ENCODE peak calls at places on chromosomes 3 and 15, in four cellular contexts. One of them, this sample, is unnamed.

GRCh38 chr3:180049391-180049790 is 12.7 kb upstream of the PEX5L start:
- DNase-seq in BJ: no peak
- DNase-seq in HFF-Myc: no peak
- DNase-seq in pancreas: peak
- DNase-seq in this sample: no peak

GRCh38 chr3:66138336-66139234 is 82.2 kb upstream of the SLC25A26 start:
- DNase-seq in BJ: no peak
- DNase-seq in HFF-Myc: peak
- DNase-seq in pancreas: peak
- DNase-seq in this sample: no peak

GRCh38 chr15:31338318-31338878 is 11.8 kb downstream of the KLF13 start:
- DNase-seq in BJ: no peak
- DNase-seq in HFF-Myc: no peak
- DNase-seq in pancreas: no peak
- DNase-seq in this sample: no peak

GRCh38 chr15:90594297-90594696 is 64.6 kb downstream of the CRTC3 start:
- DNase-seq in BJ: no peak
- DNase-seq in HFF-Myc: no peak
- DNase-seq in pancreas: peak
- DNase-seq in this sample: no peak

GRCh38 chr3:128357538-128357937 is 109.2 kb downstream of the DNAJB8 start:
- DNase-seq in BJ: no peak
- DNase-seq in HFF-Myc: no peak
- DNase-seq in pancreas: no peak
- DNase-seq in this sample: no peak

GRCh38 chr3:87167634-87168456 is 59.3 kb upstream of the CHMP2B start:
- DNase-seq in BJ: peak
- DNase-seq in HFF-Myc: peak
- DNase-seq in pancreas: no peak
- DNase-seq in this sample: peak

GRCh38 chr3:189235214-189235613 is 63.4 kb downstream of the TPRG1 start:
- DNase-seq in BJ: no peak
- DNase-seq in HFF-Myc: no peak
- DNase-seq in pancreas: no peak
- DNase-seq in this sample: peak

GRCh38 chr3:168844502-168845482 is 749.1 kb upstream of the GOLIM4 start:
- DNase-seq in BJ: no peak
- DNase-seq in HFF-Myc: no peak
- DNase-seq in pancreas: no peak
- DNase-seq in this sample: no peak

GRCh38 chr15:92670625-92671024 is 15.1 kb upstream of the FAM174B start:
- DNase-seq in BJ: no peak
- DNase-seq in HFF-Myc: no peak
- DNase-seq in pancreas: no peak
- DNase-seq in this sample: no peak

GRCh38 chr3:108338901-108339545 is 42.7 kb downstream of the HHLA2 start:
- DNase-seq in BJ: no peak
- DNase-seq in HFF-Myc: no peak
- DNase-seq in pancreas: no peak
- DNase-seq in this sample: no peak

GRCh38 chr3:108343479-108343870 is 47.1 kb downstream of the HHLA2 start:
- DNase-seq in BJ: no peak
- DNase-seq in HFF-Myc: no peak
- DNase-seq in pancreas: no peak
- DNase-seq in this sample: no peak

GRCh38 chr3:108345492-108346205 is 49.3 kb downstream of the HHLA2 start:
- DNase-seq in BJ: no peak
- DNase-seq in HFF-Myc: no peak
- DNase-seq in pancreas: peak
- DNase-seq in this sample: no peak

GRCh38 chr3:108342829-108343478 is 46.6 kb downstream of the HHLA2 start:
- DNase-seq in BJ: no peak
- DNase-seq in HFF-Myc: no peak
- DNase-seq in pancreas: no peak
- DNase-seq in this sample: peak

DNA sequence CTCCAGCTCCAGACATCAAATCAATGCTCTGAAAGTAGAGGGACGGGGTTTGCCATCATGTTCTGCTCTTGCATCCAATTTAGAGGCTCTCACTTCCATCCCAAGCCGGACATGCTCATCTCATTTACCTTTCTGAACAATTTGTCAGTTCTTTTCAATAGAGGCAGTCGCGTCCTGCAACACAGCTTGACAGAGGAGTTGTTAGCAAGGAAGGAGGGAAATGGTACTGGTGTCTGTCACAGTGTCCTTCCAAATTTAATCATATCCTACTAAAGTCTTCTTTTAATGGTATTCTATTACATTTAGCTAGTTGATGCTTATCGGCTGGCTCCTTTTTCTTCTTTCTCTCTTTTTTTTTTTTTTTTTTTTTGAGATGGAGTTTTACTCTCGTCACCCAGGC is 45.6 kb downstream of the HHLA2 start:
- DNase-seq in BJ: no peak
- DNase-seq in HFF-Myc: no peak
- DNase-seq in pancreas: no peak
- DNase-seq in this sample: no peak
- H3K4me3 ChIP-seq in BJ: no peak
- H3K4me3 ChIP-seq in HFF-Myc: no peak
- H3K4me3 ChIP-seq in pancreas: no peak
- H3K4me3 ChIP-seq in this sample: no peak

DNA sequence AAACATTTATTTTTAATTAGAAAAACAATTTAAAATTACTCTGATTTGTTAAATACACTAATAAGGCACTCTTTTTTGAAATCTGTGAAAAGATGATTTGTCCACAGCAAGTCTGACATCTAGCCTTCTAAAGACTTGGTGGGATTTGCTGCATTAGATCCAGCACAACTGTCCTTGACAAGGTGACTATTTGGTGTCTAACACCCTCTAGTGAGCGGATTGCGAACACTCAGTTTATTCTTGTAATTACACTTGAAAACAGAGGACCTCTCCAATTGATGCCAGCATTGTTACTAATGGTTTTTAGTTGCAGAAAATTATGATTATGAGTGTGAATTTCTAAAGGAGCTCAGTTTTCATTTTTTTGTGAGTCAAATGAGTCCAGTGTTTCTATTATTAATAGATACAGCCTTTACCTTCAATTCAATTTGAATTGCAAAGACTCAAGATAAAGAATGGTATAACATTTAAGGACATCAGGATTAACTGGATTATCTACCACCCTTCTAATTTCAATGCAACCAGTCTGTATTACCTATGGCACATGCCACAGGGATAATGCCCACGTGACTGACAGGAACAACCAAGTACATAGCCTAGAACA is 29.7 kb upstream of the STRIT1 start:
- DNase-seq in BJ: peak
- DNase-seq in HFF-Myc: peak
- DNase-seq in pancreas: no peak
- DNase-seq in this sample: peak
- TF ChIP-seq CTCF in BJ: peak
- TF ChIP-seq CTCF in HFF-Myc: peak
- TF ChIP-seq CTCF in pancreas: peak
- TF ChIP-seq CTCF in this sample: peak

GRCh38 chr3:134394380-134394779 is 20.1 kb upstream of the AMOTL2 start:
- DNase-seq in BJ: no peak
- DNase-seq in HFF-Myc: no peak
- DNase-seq in pancreas: no peak
- DNase-seq in this sample: no peak

GRCh38 chr3:134389865-134390264 is 15.6 kb upstream of the AMOTL2 start:
- DNase-seq in BJ: no peak
- DNase-seq in HFF-Myc: no peak
- DNase-seq in pancreas: no peak
- DNase-seq in this sample: no peak

GRCh38 chr3:134388748-134389485 is 14.7 kb upstream of the AMOTL2 start:
- DNase-seq in BJ: no peak
- DNase-seq in HFF-Myc: no peak
- DNase-seq in pancreas: no peak
- DNase-seq in this sample: no peak

GRCh38 chr3:134395103-134395502 is 20.9 kb upstream of the AMOTL2 start:
- DNase-seq in BJ: no peak
- DNase-seq in HFF-Myc: no peak
- DNase-seq in pancreas: no peak
- DNase-seq in this sample: no peak

DNA sequence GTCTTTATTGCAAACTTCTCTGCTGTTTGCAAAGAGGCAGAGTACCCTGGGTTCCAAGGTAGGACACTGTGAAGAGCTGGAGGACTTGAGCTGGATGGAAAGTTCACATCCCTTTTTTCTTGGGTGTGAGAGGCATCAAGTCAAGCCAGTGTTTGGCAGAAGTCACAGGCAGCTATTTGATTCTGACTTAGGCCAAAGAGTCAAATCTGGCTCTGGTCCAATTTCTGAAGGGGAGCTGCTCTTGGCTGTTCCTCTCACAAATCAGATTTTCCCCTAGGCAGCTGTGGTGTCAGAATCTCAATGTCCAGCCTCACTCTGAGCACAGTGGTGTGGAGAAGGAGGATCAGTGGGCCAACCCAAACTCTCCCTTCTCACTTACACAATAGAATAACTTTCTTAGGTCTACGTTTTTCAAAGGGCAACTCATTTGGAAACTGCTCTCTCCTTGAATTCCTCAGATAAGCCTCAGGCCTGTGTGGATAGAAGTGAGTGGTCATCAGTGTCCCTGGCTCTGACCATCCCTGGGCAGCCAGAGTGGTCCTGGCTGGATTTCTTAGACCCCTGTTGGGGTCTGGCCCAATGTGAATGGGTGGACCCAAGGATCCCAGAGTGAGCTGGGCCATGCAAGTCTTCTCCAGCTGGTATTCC is 18.2 kb upstream of the AMOTL2 start:
- DNase-seq in BJ: no peak
- DNase-seq in HFF-Myc: no peak
- DNase-seq in pancreas: no peak
- DNase-seq in this sample: no peak
- H3K4me3 ChIP-seq in BJ: no peak
- H3K4me3 ChIP-seq in HFF-Myc: no peak
- H3K4me3 ChIP-seq in pancreas: no peak
- H3K4me3 ChIP-seq in this sample: no peak

GRCh38 chr15:40847225-40847961 is 3.5 kb downstream of the SPINT1 start:
- DNase-seq in BJ: no peak
- DNase-seq in HFF-Myc: no peak
- DNase-seq in pancreas: peak
- DNase-seq in this sample: no peak
- TF ChIP-seq CTCF in BJ: no peak
- TF ChIP-seq CTCF in HFF-Myc: no peak
- TF ChIP-seq CTCF in pancreas: no peak
- TF ChIP-seq CTCF in this sample: no peak

GRCh38 chr15:64912379-64912778 is 677 bp downstream of the ANKDD1A start:
- DNase-seq in BJ: no peak
- DNase-seq in HFF-Myc: no peak
- DNase-seq in pancreas: no peak
- DNase-seq in this sample: no peak
- H3K4me3 ChIP-seq in BJ: no peak
- H3K4me3 ChIP-seq in HFF-Myc: peak
- H3K4me3 ChIP-seq in pancreas: peak
- H3K4me3 ChIP-seq in this sample: no peak

This sample was measured in AG09309.